ENCODE peak calls at places on chromosomes 6 and 20, in six cellular contexts. B is GM23338, C is pancreas, U is NCI-H1092 treated with DMSO at 0.1 percent for 48 hours, W is NCI-H2081, T is G401. A is an unnamed sample.

GRCh38 chr6:137097057-137097456 is 52.3 kb upstream of the IL20RA start:
- DNase-seq in B (no peak), C (no peak), U (no peak), W (no peak), T (no peak), A (no peak)

GRCh38 chr6:33279971-33280511 is 3.1 kb downstream of the B3GALT4 start:
- DNase-seq in B (peak; percentile 85), C (no peak), U (no peak), W (peak; percentile 20), T (peak; percentile 58), A (peak; percentile 79)

GRCh38 chr6:169207482-169207881 is 46.2 kb downstream of the THBS2 start:
- DNase-seq in B (no peak), C (no peak), U (no peak), W (no peak), T (no peak), A (no peak)

GRCh38 chr6:164692772-164693171 is 616.6 kb downstream of the C6orf118 start:
- DNase-seq in B (peak; percentile 3), C (no peak), U (no peak), W (no peak), T (no peak), A (no peak)

GRCh38 chr6:5665173-5665572 is 341.6 kb downstream of the NRN1 start:
- DNase-seq in B (no peak), C (no peak), U (no peak), W (no peak), T (no peak), A (no peak)

GRCh38 chr6:105560611-105561066 is 157.8 kb upstream of the PREP start:
- DNase-seq in B (no peak), C (no peak), U (no peak), W (no peak), T (no peak), A (no peak)

GRCh38 chr6:52207066-52207465 is 20.9 kb downstream of the IL17A start:
- DNase-seq in B (peak; percentile 47), C (no peak), U (no peak), W (no peak), T (no peak), A (no peak)

GRCh38 chr6:89032599-89032998 is 48.0 kb upstream of the PNRC1 start:
- DNase-seq in B (no peak), C (no peak), U (no peak), W (no peak), T (no peak), A (no peak)

GRCh38 chr20:13220857-13221297 is at the start of gene ISM1:
- DNase-seq in B (peak; percentile 30), C (peak; percentile 28), U (peak; percentile 43), W (peak; percentile 34), T (no peak), A (no peak)

GRCh38 chr6:95240514-95240913 is 336.8 kb upstream of the MANEA start:
- DNase-seq in B (no peak), C (no peak), U (no peak), W (no peak), T (no peak), A (no peak)

GRCh38 chr20:32062776-32063170 is 10.7 kb downstream of the HCK start:
- DNase-seq in B (no peak), C (peak; percentile 60), U (no peak), W (no peak), T (no peak), A (no peak)

GRCh38 chr6:90811596-90812226 is 224.8 kb upstream of the MAP3K7 start:
- DNase-seq in B (no peak), C (no peak), U (peak; percentile 94), W (peak; percentile 64), T (no peak), A (no peak)

GRCh38 chr6:25107218-25107617 is 171.5 kb upstream of the RIPOR2 start:
- DNase-seq in B (no peak), C (no peak), U (no peak), W (no peak), T (no peak), A (no peak)

GRCh38 chr20:23049201-23049932 is at the start of gene THBD:
- DNase-seq in B (peak; percentile 68), C (peak; percentile 36), U (peak; percentile 55), W (peak; percentile 46), T (no peak), A (peak; percentile 85)

GRCh38 chr20:25624500-25624939 is 706 bp upstream of the NANP start:
- DNase-seq in B (no peak), C (no peak), U (no peak), W (no peak), T (no peak), A (no peak)

GRCh38 chr20:61460261-61461047 is 208.4 kb downstream of the CDH4 start:
- DNase-seq in B (peak; percentile 45), C (no peak), U (no peak), W (no peak), T (no peak), A (no peak)

GRCh38 chr20:31489152-31489551 is 14.1 kb downstream of the REM1 start:
- DNase-seq in B (no peak), C (no peak), U (no peak), W (no peak), T (no peak), A (no peak)

GRCh38 chr6:16437095-16437494 is 198.7 kb downstream of the GMPR start:
- DNase-seq in B (no peak), C (no peak), U (no peak), W (no peak), T (no peak), A (no peak)

GRCh38 chr6:17281497-17282481 is 628 bp downstream of the RBM24 start:
- DNase-seq in B (peak; percentile 66), C (no peak), U (peak; percentile 7), W (no peak), T (peak; percentile 49), A (peak; percentile 41)

GRCh38 chr6:34546551-34547321 is 9.4 kb downstream of the SPDEF start:
- DNase-seq in B (no peak), C (peak; percentile 66), U (peak; percentile 93), W (peak; percentile 94), T (peak; percentile 90), A (no peak)

GRCh38 chr6:30113377-30113759 is 478 bp upstream of the TRIM31 start:
- DNase-seq in B (no peak), C (no peak), U (no peak), W (no peak), T (no peak), A (no peak)

GRCh38 chr6:132820629-132821381 is 6.4 kb downstream of the RPS12 start:
- DNase-seq in B (peak; percentile 23), C (no peak), U (no peak), W (no peak), T (peak; percentile 32), A (no peak)

GRCh38 chr6:21856844-21857243 is 263.3 kb downstream of the SOX4 start:
- DNase-seq in B (no peak), C (no peak), U (no peak), W (no peak), T (no peak), A (no peak)

GRCh38 chr20:1622450-1622849 is 2.6 kb upstream of the SIRPB1 start:
- DNase-seq in B (no peak), C (no peak), U (no peak), W (no peak), T (no peak), A (no peak)

GRCh38 chr6:28583463-28583862 is 57.8 kb downstream of the GPX5 start:
- DNase-seq in B (no peak), C (no peak), U (no peak), W (no peak), T (no peak), A (no peak)

GRCh38 chr6:29005183-29005885 is at the start of gene ZNF311:
- DNase-seq in B (peak; percentile 86), C (peak; percentile 66), U (no peak), W (no peak), T (peak; percentile 39), A (peak; percentile 40)

GRCh38 chr6:138087549-138087948 is 19.7 kb downstream of the PERP start:
- DNase-seq in B (peak; percentile 19), C (no peak), U (no peak), W (peak; percentile 24), T (no peak), A (no peak)

GRCh38 chr20:35663516-35663812 is 1.2 kb downstream of the CPNE1 start:
- DNase-seq in B (no peak), C (no peak), U (no peak), W (no peak), T (no peak), A (no peak)

GRCh38 chr6:132812756-132813172 is 1.6 kb upstream of the RPS12 start:
- DNase-seq in B (peak; percentile 20), C (no peak), U (peak; percentile 38), W (peak; percentile 8), T (no peak), A (no peak)

GRCh38 chr20:25289886-25290597 is 42.2 kb downstream of the PYGB start:
- DNase-seq in B (peak; percentile 33), C (no peak), U (no peak), W (no peak), T (no peak), A (no peak)

GRCh38 chr6:5995705-5996686 is 10.7 kb downstream of the NRN1 start:
- DNase-seq in B (peak; percentile 92), C (no peak), U (peak; percentile 68), W (peak; percentile 71), T (peak; percentile 91), A (peak; percentile 82)

GRCh38 chr20:19683168-19683567 is 74.9 kb upstream of the RIN2 start:
- DNase-seq in B (no peak), C (no peak), U (peak; percentile 44), W (no peak), T (no peak), A (no peak)

GRCh38 chr6:159169557-159170332 is 545 bp downstream of the FNDC1 start:
- DNase-seq in B (peak; percentile 86), C (no peak), U (peak; percentile 5), W (peak; percentile 3), T (no peak), A (no peak)

GRCh38 chr6:36113049-36113448 is 17.3 kb upstream of the MAPK13 start:
- DNase-seq in B (no peak), C (no peak), U (no peak), W (no peak), T (no peak), A (no peak)

GRCh38 chr6:105318660-105319059 is 84.2 kb downstream of the PREP start:
- DNase-seq in B (no peak), C (no peak), U (no peak), W (no peak), T (no peak), A (no peak)

GRCh38 chr6:109484161-109484560 is 1.1 kb upstream of the ZBTB24 start:
- DNase-seq in B (no peak), C (no peak), U (no peak), W (no peak), T (peak; percentile 29), A (no peak)

GRCh38 chr20:59314872-59315500 is 14.6 kb downstream of the EDN3 start:
- DNase-seq in B (no peak), C (no peak), U (no peak), W (no peak), T (no peak), A (no peak)

GRCh38 chr6:21596379-21597242 is 3.1 kb downstream of the SOX4 start:
- DNase-seq in B (peak; percentile 73), C (peak; percentile 49), U (peak; percentile 78), W (peak; percentile 43), T (peak; percentile 76), A (peak; percentile 66)

GRCh38 chr6:169289671-169290408 is 36.2 kb upstream of the THBS2 start:
- DNase-seq in B (no peak), C (no peak), U (no peak), W (no peak), T (no peak), A (no peak)

A was measured in dermis microvascular lymphatic vessel endothelial cell.